ENCODE peak calls at places on chromosomes 5 and 9, in eight cellular contexts. One of them, this sample, is unnamed.

GRCh38 chr5:159749146-159749545 is 167.1 kb upstream of the ADRA1B start:
- DNase-seq in WTC11: no peak
- DNase-seq in AG10803: peak
- DNase-seq in astrocyte of the spinal cord: peak
- DNase-seq in mesothelial cell of epicardium: no peak
- DNase-seq in esophagus squamous epithelium: no peak
- DNase-seq in PC-9: no peak
- DNase-seq in A549: no peak
- DNase-seq in this sample: no peak

GRCh38 chr5:103373576-103374472 is 115.3 kb downstream of the MACIR start:
- DNase-seq in mesothelial cell of epicardium: no peak
- DNase-seq in PC-9: no peak
- DNase-seq in A549: no peak
- DNase-seq in esophagus squamous epithelium: no peak
- DNase-seq in WTC11: no peak
- DNase-seq in AG10803: no peak
- DNase-seq in astrocyte of the spinal cord: no peak
- DNase-seq in this sample: no peak

GRCh38 chr5:14109771-14110170 is 33.4 kb upstream of the TRIO start:
- DNase-seq in esophagus squamous epithelium: no peak
- DNase-seq in astrocyte of the spinal cord: no peak
- DNase-seq in WTC11: no peak
- DNase-seq in PC-9: no peak
- DNase-seq in A549: peak
- DNase-seq in AG10803: peak
- DNase-seq in mesothelial cell of epicardium: no peak
- DNase-seq in this sample: no peak

GRCh38 chr5:75363726-75364495 is 26.9 kb downstream of the HMGCR start:
- DNase-seq in astrocyte of the spinal cord: no peak
- DNase-seq in mesothelial cell of epicardium: no peak
- DNase-seq in PC-9: no peak
- DNase-seq in WTC11: no peak
- DNase-seq in esophagus squamous epithelium: no peak
- DNase-seq in AG10803: no peak
- DNase-seq in A549: peak
- DNase-seq in this sample: no peak

GRCh38 chr5:9733456-9733855 is 103.3 kb upstream of the TAS2R1 start:
- DNase-seq in astrocyte of the spinal cord: no peak
- DNase-seq in esophagus squamous epithelium: no peak
- DNase-seq in A549: no peak
- DNase-seq in WTC11: no peak
- DNase-seq in mesothelial cell of epicardium: no peak
- DNase-seq in PC-9: no peak
- DNase-seq in AG10803: peak
- DNase-seq in this sample: no peak

GRCh38 chr9:134214766-134215394 is 50.5 kb upstream of the RNU6ATAC start:
- DNase-seq in esophagus squamous epithelium: no peak
- DNase-seq in A549: no peak
- DNase-seq in AG10803: no peak
- DNase-seq in WTC11: no peak
- DNase-seq in mesothelial cell of epicardium: no peak
- DNase-seq in astrocyte of the spinal cord: no peak
- DNase-seq in PC-9: no peak
- DNase-seq in this sample: no peak

GRCh38 chr5:59517926-59518585 is 375.5 kb downstream of the PDE4D start:
- DNase-seq in A549: peak
- DNase-seq in astrocyte of the spinal cord: peak
- DNase-seq in WTC11: no peak
- DNase-seq in PC-9: no peak
- DNase-seq in mesothelial cell of epicardium: no peak
- DNase-seq in AG10803: peak
- DNase-seq in esophagus squamous epithelium: no peak
- DNase-seq in this sample: no peak

GRCh38 chr9:107705521-107705920 is 216.0 kb upstream of the KLF4 start:
- DNase-seq in A549: no peak
- DNase-seq in WTC11: no peak
- DNase-seq in AG10803: no peak
- DNase-seq in PC-9: no peak
- DNase-seq in astrocyte of the spinal cord: peak
- DNase-seq in esophagus squamous epithelium: no peak
- DNase-seq in mesothelial cell of epicardium: no peak
- DNase-seq in this sample: no peak

GRCh38 chr9:118455781-118456180 is 751.6 kb downstream of the TLR4 start:
- DNase-seq in AG10803: no peak
- DNase-seq in WTC11: no peak
- DNase-seq in esophagus squamous epithelium: no peak
- DNase-seq in mesothelial cell of epicardium: no peak
- DNase-seq in PC-9: no peak
- DNase-seq in A549: no peak
- DNase-seq in astrocyte of the spinal cord: peak
- DNase-seq in this sample: no peak

GRCh38 chr9:79233542-79233941 is 338.2 kb upstream of the TLE4 start:
- DNase-seq in A549: peak
- DNase-seq in astrocyte of the spinal cord: peak
- DNase-seq in WTC11: peak
- DNase-seq in mesothelial cell of epicardium: no peak
- DNase-seq in PC-9: no peak
- DNase-seq in AG10803: peak
- DNase-seq in esophagus squamous epithelium: no peak
- DNase-seq in this sample: no peak

GRCh38 chr9:122159026-122159924 is at the start of the genes MORN5 and NDUFA8:
- DNase-seq in PC-9: peak
- DNase-seq in esophagus squamous epithelium: peak
- DNase-seq in mesothelial cell of epicardium: peak
- DNase-seq in AG10803: peak
- DNase-seq in A549: peak
- DNase-seq in WTC11: peak
- DNase-seq in astrocyte of the spinal cord: peak
- DNase-seq in this sample: peak

GRCh38 chr9:120925535-120926396 is 830 bp downstream of the TRAF1 start:
- DNase-seq in AG10803: peak
- DNase-seq in PC-9: no peak
- DNase-seq in WTC11: no peak
- DNase-seq in mesothelial cell of epicardium: no peak
- DNase-seq in A549: peak
- DNase-seq in astrocyte of the spinal cord: peak
- DNase-seq in esophagus squamous epithelium: no peak
- DNase-seq in this sample: peak

GRCh38 chr5:98341038-98341710 is 432.3 kb upstream of the RGMB start:
- DNase-seq in mesothelial cell of epicardium: no peak
- DNase-seq in A549: no peak
- DNase-seq in esophagus squamous epithelium: no peak
- DNase-seq in WTC11: no peak
- DNase-seq in astrocyte of the spinal cord: peak
- DNase-seq in AG10803: peak
- DNase-seq in PC-9: no peak
- DNase-seq in this sample: no peak

GRCh38 chr5:6736106-6736505 is 22.9 kb downstream of the TENT4A start:
- DNase-seq in mesothelial cell of epicardium: no peak
- DNase-seq in AG10803: no peak
- DNase-seq in A549: no peak
- DNase-seq in PC-9: no peak
- DNase-seq in astrocyte of the spinal cord: no peak
- DNase-seq in WTC11: no peak
- DNase-seq in esophagus squamous epithelium: no peak
- DNase-seq in this sample: no peak

GRCh38 chr5:168192120-168192519 is 99.3 kb upstream of the WWC1 start:
- DNase-seq in astrocyte of the spinal cord: no peak
- DNase-seq in WTC11: no peak
- DNase-seq in A549: no peak
- DNase-seq in AG10803: no peak
- DNase-seq in esophagus squamous epithelium: no peak
- DNase-seq in mesothelial cell of epicardium: no peak
- DNase-seq in PC-9: no peak
- DNase-seq in this sample: no peak

GRCh38 chr9:104843644-104844226 is 79.8 kb downstream of the NIPSNAP3B start:
- DNase-seq in A549: no peak
- DNase-seq in WTC11: no peak
- DNase-seq in mesothelial cell of epicardium: no peak
- DNase-seq in AG10803: no peak
- DNase-seq in esophagus squamous epithelium: no peak
- DNase-seq in astrocyte of the spinal cord: no peak
- DNase-seq in PC-9: no peak
- DNase-seq in this sample: no peak

GRCh38 chr9:137027369-137028012 is 546 bp downstream of the ABCA2 start:
- DNase-seq in astrocyte of the spinal cord: no peak
- DNase-seq in esophagus squamous epithelium: no peak
- DNase-seq in PC-9: no peak
- DNase-seq in WTC11: peak
- DNase-seq in mesothelial cell of epicardium: no peak
- DNase-seq in AG10803: peak
- DNase-seq in A549: no peak
- DNase-seq in this sample: no peak

DNA sequence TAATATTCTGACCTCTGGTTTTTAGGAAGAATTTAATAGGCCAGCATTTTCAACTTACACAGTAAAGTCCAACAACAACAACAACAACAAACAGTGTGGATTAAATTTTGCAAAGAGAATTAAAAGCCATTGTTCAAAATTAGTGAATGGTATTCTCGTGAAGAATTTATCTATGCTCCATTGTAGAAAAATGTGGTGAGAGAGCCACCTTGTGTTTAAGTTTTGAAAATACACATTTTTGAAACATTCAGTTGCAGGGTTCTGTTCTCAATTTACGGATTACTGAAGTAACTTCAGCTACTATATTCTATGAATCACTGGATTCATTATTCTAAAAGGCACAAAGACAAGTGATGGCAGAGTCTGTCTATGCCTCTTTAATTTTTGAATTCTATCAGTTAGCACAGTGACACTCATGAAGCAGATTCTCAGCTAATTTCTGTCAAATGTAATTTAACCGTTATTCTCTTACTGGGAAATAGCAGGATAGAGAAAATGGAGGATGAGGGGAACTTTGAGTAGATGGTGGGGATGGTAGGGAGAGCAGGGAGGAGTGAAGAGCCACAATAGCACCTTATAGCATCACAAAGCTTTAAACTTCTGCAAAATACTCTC is 11.0 kb downstream of the CCDC152 start:
- DNase-seq in esophagus squamous epithelium: no peak
- DNase-seq in WTC11: no peak
- DNase-seq in mesothelial cell of epicardium: no peak
- DNase-seq in PC-9: no peak
- DNase-seq in A549: peak
- DNase-seq in AG10803: peak
- DNase-seq in astrocyte of the spinal cord: peak
- DNase-seq in this sample: no peak
- TF ChIP-seq CTCF in esophagus squamous epithelium: peak
- TF ChIP-seq CTCF in WTC11: peak
- TF ChIP-seq CTCF in mesothelial cell of epicardium: peak
- TF ChIP-seq CTCF in PC-9: peak
- TF ChIP-seq CTCF in A549: peak
- TF ChIP-seq CTCF in AG10803: peak
- TF ChIP-seq CTCF in astrocyte of the spinal cord: peak
- TF ChIP-seq CTCF in this sample: peak

DNA sequence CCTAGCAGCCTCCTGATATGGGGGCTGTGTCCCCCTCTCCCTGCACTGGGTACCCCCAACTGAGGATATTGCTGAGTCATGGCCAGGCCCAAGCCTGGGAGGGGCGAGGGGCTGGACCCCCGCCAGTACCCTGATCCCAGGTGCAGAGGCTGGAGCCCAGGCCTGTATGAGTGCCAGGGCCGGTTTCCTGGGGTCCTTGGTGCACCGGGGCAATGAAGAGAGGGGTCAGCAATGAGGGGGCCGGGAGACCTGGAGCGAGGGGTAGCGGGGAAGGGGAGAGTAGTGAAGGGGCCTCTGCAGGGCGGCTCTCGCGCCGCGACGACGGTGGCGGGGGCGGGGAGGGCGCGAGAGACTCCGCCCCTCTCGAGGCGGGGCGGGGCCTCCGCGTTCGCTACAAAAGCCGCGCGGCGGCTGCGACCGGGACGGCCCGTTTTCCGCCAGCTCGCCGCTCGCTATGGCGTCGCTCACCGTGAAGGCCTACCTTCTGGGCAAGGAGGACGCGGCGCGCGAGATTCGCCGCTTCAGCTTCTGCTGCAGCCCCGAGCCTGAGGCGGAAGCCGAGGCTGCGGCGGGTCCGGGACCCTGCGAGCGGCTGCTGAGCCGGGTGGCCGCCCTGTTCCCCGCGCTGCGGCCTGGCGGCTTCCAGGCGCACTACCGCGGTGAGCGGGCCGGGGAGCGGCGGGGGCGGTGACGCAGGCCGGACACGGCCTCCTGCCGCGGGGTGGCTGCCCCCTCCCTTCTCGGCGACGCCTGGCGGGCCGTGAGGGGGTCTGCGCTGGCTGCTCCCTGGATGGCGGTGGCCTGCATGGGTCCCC is at the start of gene SQSTM1:
- DNase-seq in WTC11: peak
- DNase-seq in mesothelial cell of epicardium: peak
- DNase-seq in A549: peak
- DNase-seq in astrocyte of the spinal cord: peak
- DNase-seq in AG10803: peak
- DNase-seq in esophagus squamous epithelium: no peak
- DNase-seq in PC-9: no peak
- DNase-seq in this sample: peak
- TF ChIP-seq CTCF in WTC11: no peak
- TF ChIP-seq CTCF in mesothelial cell of epicardium: peak
- TF ChIP-seq CTCF in A549: no peak
- TF ChIP-seq CTCF in astrocyte of the spinal cord: peak
- TF ChIP-seq CTCF in AG10803: no peak
- TF ChIP-seq CTCF in esophagus squamous epithelium: no peak
- TF ChIP-seq CTCF in PC-9: no peak
- TF ChIP-seq CTCF in this sample: no peak

DNA sequence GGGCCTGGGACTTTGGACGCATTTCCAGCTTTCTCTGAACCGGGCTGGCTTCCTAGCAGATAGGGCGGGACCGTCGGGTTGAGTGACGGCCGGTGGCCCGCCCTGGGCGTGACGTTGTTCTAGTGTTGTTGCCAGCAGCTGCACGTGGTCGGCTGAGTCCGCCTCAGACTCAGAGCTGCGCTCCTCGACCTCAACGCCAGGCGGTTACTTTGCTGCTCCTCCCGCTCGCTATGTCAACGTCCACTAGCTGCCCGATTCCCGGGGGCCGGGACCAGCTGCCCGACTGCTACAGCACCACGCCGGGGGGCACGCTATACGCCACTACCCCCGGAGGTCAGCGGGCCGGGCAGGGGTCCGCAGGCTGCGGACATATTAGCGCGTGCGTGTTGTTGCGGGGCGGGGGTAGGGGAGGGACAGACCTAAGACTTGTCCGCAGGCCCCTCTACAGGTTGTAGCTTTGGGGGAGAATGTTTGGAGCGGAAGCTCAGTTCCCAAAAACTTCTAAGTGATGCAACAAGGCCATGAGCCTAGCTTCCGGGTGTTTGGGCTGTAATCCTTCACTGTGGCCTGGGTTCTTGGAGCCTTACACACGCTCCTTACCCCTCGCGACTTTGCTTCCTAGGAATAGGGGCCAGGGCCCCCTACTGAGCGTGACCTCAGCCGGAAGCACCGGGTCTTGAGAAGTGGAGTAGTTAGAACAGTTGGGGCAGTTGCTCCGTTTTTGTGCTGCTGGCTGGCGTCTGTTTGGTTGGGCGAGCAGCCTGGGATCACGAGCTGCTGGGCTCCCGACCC is at the start of gene EIF4EBP3:
- DNase-seq in PC-9: no peak
- DNase-seq in A549: peak
- DNase-seq in esophagus squamous epithelium: peak
- DNase-seq in WTC11: peak
- DNase-seq in mesothelial cell of epicardium: peak
- DNase-seq in astrocyte of the spinal cord: peak
- DNase-seq in AG10803: peak
- DNase-seq in this sample: peak
- TF ChIP-seq CTCF in PC-9: no peak
- TF ChIP-seq CTCF in A549: no peak
- TF ChIP-seq CTCF in esophagus squamous epithelium: peak
- TF ChIP-seq CTCF in WTC11: no peak
- TF ChIP-seq CTCF in mesothelial cell of epicardium: peak
- TF ChIP-seq CTCF in astrocyte of the spinal cord: peak
- TF ChIP-seq CTCF in AG10803: peak
- TF ChIP-seq CTCF in this sample: peak

GRCh38 chr5:65948115-65948772 is 21.9 kb downstream of the ERBIN start:
- DNase-seq in esophagus squamous epithelium: no peak
- DNase-seq in AG10803: no peak
- DNase-seq in astrocyte of the spinal cord: no peak
- DNase-seq in A549: no peak
- DNase-seq in PC-9: no peak
- DNase-seq in mesothelial cell of epicardium: no peak
- DNase-seq in WTC11: no peak
- DNase-seq in this sample: no peak
- TF ChIP-seq CTCF in esophagus squamous epithelium: no peak
- TF ChIP-seq CTCF in AG10803: no peak
- TF ChIP-seq CTCF in astrocyte of the spinal cord: no peak
- TF ChIP-seq CTCF in A549: no peak
- TF ChIP-seq CTCF in PC-9: no peak
- TF ChIP-seq CTCF in mesothelial cell of epicardium: no peak
- TF ChIP-seq CTCF in WTC11: no peak
- TF ChIP-seq CTCF in this sample: no peak

This sample was measured in natural killer cell.